ENCODE peak calls at places on chromosomes 1 and 21, in five cellular contexts. P, B, O, T and G are unnamed samples.

GRCh38 chr1:231724876-231725647 is 98.5 kb downstream of the DISC1 start:
- DNase-seq in P (peak; percentile 61), B (no peak), O (peak; percentile 7), T (peak; percentile 32), G (peak; percentile 69)

GRCh38 chr1:158203693-158204457 is 23.2 kb downstream of the CD1D start:
- DNase-seq in P (peak; percentile 50), B (no peak), O (peak; percentile 36), T (peak; percentile 90), G (peak; percentile 84)

GRCh38 chr1:8892026-8892425 is 13.5 kb upstream of the ENO1 start:
- DNase-seq in P (no peak), B (no peak), O (no peak), T (no peak), G (no peak)

GRCh38 chr1:68384872-68385390 is 64.8 kb downstream of the RPE65 start:
- DNase-seq in P (no peak), B (no peak), O (no peak), T (peak; percentile 38), G (peak; percentile 76)

GRCh38 chr1:211332839-211333238 is 6.2 kb downstream of the TRAF5 start:
- DNase-seq in P (no peak), B (no peak), O (no peak), T (peak; percentile 33), G (no peak)

GRCh38 chr1:248905662-248905948 is 430 bp upstream of the PGBD2 start:
- DNase-seq in P (no peak), B (no peak), O (no peak), T (peak; percentile 14), G (no peak)

GRCh38 chr1:63454269-63454668 is 68.8 kb downstream of the ITGB3BP start:
- DNase-seq in P (no peak), B (no peak), O (peak; percentile 9), T (peak; percentile 68), G (peak; percentile 45)

GRCh38 chr1:218699411-218699810 is 354.3 kb downstream of the TGFB2 start:
- DNase-seq in P (no peak), B (no peak), O (no peak), T (peak; percentile 42), G (no peak)

GRCh38 chr1:98044071-98044697 is 123.3 kb upstream of the DPYD start:
- DNase-seq in P (no peak), B (no peak), O (no peak), T (no peak), G (no peak)

GRCh38 chr1:207752456-207753132 is 740 bp downstream of the CD46 start:
- DNase-seq in P (no peak), B (peak; percentile 1), O (no peak), T (peak; percentile 45), G (no peak)

GRCh38 chr1:6392081-6392879 is 1.3 kb downstream of the ACOT7 start:
- DNase-seq in P (no peak), B (no peak), O (peak; percentile 31), T (no peak), G (peak; percentile 22)

GRCh38 chr1:16630661-16631247 is 17.4 kb upstream of the NBPF1 start:
- DNase-seq in P (no peak), B (no peak), O (no peak), T (no peak), G (no peak)

GRCh38 chr1:17561252-17561558 is 21.7 kb downstream of the ARHGEF10L start:
- DNase-seq in P (no peak), B (no peak), O (no peak), T (no peak), G (no peak)

GRCh38 chr21:41764558-41765392 is 2.1 kb downstream of the RIPK4 start:
- DNase-seq in P (no peak), B (no peak), O (no peak), T (no peak), G (no peak)

GRCh38 chr1:40742363-40743061 is 41.1 kb upstream of the KCNQ4 start:
- DNase-seq in P (no peak), B (no peak), O (peak; percentile 13), T (no peak), G (no peak)

GRCh38 chr21:44539991-44540666 is at the start of gene KRTAP10-1:
- DNase-seq in P (no peak), B (no peak), O (no peak), T (no peak), G (no peak)

GRCh38 chr1:67347688-67348472 is 40.2 kb downstream of the IL12RB2 start:
- DNase-seq in P (peak; percentile 42), B (no peak), O (peak; percentile 45), T (peak; percentile 87), G (peak; percentile 67)

GRCh38 chr1:56153276-56153675 is 426.1 kb downstream of the PLPP3 start:
- DNase-seq in P (no peak), B (no peak), O (no peak), T (no peak), G (no peak)